ENCODE peak calls at places on chromosomes 3 and 15, in four cellular contexts. One of them, this sample, is unnamed.

GRCh38 chr15:37586976-37587375 is 347.5 kb upstream of the TMCO5A start:
- DNase-seq in A549: no peak
- DNase-seq in HepG2: no peak
- DNase-seq in K562: no peak
- DNase-seq in this sample: no peak

GRCh38 chr15:55799287-55800212 is 56.6 kb upstream of the PRTG start:
- DNase-seq in A549: peak; percentile 59
- DNase-seq in HepG2: peak; percentile 46
- DNase-seq in K562: peak; percentile 40
- DNase-seq in this sample: peak; percentile 4

GRCh38 chr3:190847423-190847822 is 15.1 kb downstream of the GMNC start:
- DNase-seq in A549: no peak
- DNase-seq in HepG2: no peak
- DNase-seq in K562: no peak
- DNase-seq in this sample: no peak

GRCh38 chr15:73628976-73629854 is 4.0 kb downstream of the NPTN start:
- DNase-seq in A549: no peak
- DNase-seq in HepG2: peak; percentile 74
- DNase-seq in K562: no peak
- DNase-seq in this sample: no peak

GRCh38 chr15:100809587-100809986 is 70.0 kb upstream of the ALDH1A3 start:
- DNase-seq in A549: no peak
- DNase-seq in HepG2: no peak
- DNase-seq in K562: no peak
- DNase-seq in this sample: no peak

GRCh38 chr15:93232840-93233239 is 143.8 kb upstream of the RGMA start:
- DNase-seq in A549: no peak
- DNase-seq in HepG2: no peak
- DNase-seq in K562: no peak
- DNase-seq in this sample: no peak

GRCh38 chr3:89227218-89227617 is 119.8 kb downstream of the EPHA3 start:
- DNase-seq in A549: no peak
- DNase-seq in HepG2: no peak
- DNase-seq in K562: no peak
- DNase-seq in this sample: no peak

GRCh38 chr15:79853492-79854328 is 43.1 kb downstream of the MTHFS start:
- DNase-seq in A549: peak; percentile 71
- DNase-seq in HepG2: peak; percentile 58
- DNase-seq in K562: peak; percentile 81
- DNase-seq in this sample: peak; percentile 52

GRCh38 chr3:124924741-124925140 is 9.8 kb downstream of the MUC13 start:
- DNase-seq in A549: no peak
- DNase-seq in HepG2: no peak
- DNase-seq in K562: no peak
- DNase-seq in this sample: no peak

GRCh38 chr3:188369526-188369925 is 215.6 kb downstream of the LPP start:
- DNase-seq in A549: no peak
- DNase-seq in HepG2: no peak
- DNase-seq in K562: no peak
- DNase-seq in this sample: no peak

GRCh38 chr15:100602822-100603393 is 519 bp downstream of the ASB7 start:
- DNase-seq in A549: peak; percentile 46
- DNase-seq in HepG2: peak; percentile 10
- DNase-seq in K562: peak; percentile 29
- DNase-seq in this sample: peak; percentile 31

GRCh38 chr3:53194218-53195065 is 33.4 kb downstream of the PRKCD start:
- DNase-seq in A549: no peak
- DNase-seq in HepG2: no peak
- DNase-seq in K562: no peak
- DNase-seq in this sample: no peak

GRCh38 chr3:196518999-196519737 is 4.0 kb upstream of the SMCO1 start:
- DNase-seq in A549: no peak
- DNase-seq in HepG2: peak; percentile 82
- DNase-seq in K562: peak; percentile 77
- DNase-seq in this sample: no peak

GRCh38 chr15:97174886-97175540 is 785.5 kb upstream of the ARRDC4 start:
- DNase-seq in A549: no peak
- DNase-seq in HepG2: no peak
- DNase-seq in K562: no peak
- DNase-seq in this sample: no peak

GRCh38 chr3:63048927-63049326 is 173.7 kb upstream of the CADPS start:
- DNase-seq in A549: no peak
- DNase-seq in HepG2: no peak
- DNase-seq in K562: no peak
- DNase-seq in this sample: no peak

GRCh38 chr3:105996781-105997180 is 128.0 kb upstream of the CBLB start:
- DNase-seq in A549: no peak
- DNase-seq in HepG2: no peak
- DNase-seq in K562: no peak
- DNase-seq in this sample: no peak

GRCh38 chr15:62647195-62647865 is 395.2 kb upstream of the TPM1 start:
- DNase-seq in A549: peak; percentile 93
- DNase-seq in HepG2: peak; percentile 61
- DNase-seq in K562: no peak
- DNase-seq in this sample: no peak

GRCh38 chr15:94542391-94542790 is 311.0 kb downstream of the MCTP2 start:
- DNase-seq in A549: no peak
- DNase-seq in HepG2: no peak
- DNase-seq in K562: no peak
- DNase-seq in this sample: no peak

GRCh38 chr3:377158-377561 is 180.6 kb downstream of the CHL1 start:
- DNase-seq in A549: peak; percentile 4
- DNase-seq in HepG2: peak; percentile 42
- DNase-seq in K562: peak; percentile 20
- DNase-seq in this sample: no peak

GRCh38 chr15:84099181-84099580 is 136.4 kb upstream of the GOLGA6L4 start:
- DNase-seq in A549: no peak
- DNase-seq in HepG2: no peak
- DNase-seq in K562: no peak
- DNase-seq in this sample: peak; percentile 55

GRCh38 chr3:152769523-152769922 is 65.4 kb upstream of the P2RY1 start:
- DNase-seq in A549: no peak
- DNase-seq in HepG2: no peak
- DNase-seq in K562: no peak
- DNase-seq in this sample: no peak
- TF ChIP-seq ESRRA in A549: no peak
- TF ChIP-seq ESRRA in HepG2: no peak
- TF ChIP-seq ESRRA in K562: no peak
- TF ChIP-seq ESRRA in this sample: no peak

GRCh38 chr3:133742351-133743091 is 3.7 kb upstream of the TF start:
- DNase-seq in A549: peak; percentile 17
- DNase-seq in HepG2: peak; percentile 97
- DNase-seq in K562: no peak
- DNase-seq in this sample: peak; percentile 7
- TF ChIP-seq HDAC2 in A549: no peak
- TF ChIP-seq HDAC2 in HepG2: peak; percentile 97
- TF ChIP-seq HDAC2 in K562: no peak
- TF ChIP-seq HDAC2 in this sample: no peak

GRCh38 chr3:128910006-128910405 is 30.6 kb downstream of the ACAD9 start:
- DNase-seq in A549: no peak
- DNase-seq in HepG2: no peak
- DNase-seq in K562: peak; percentile 20
- DNase-seq in this sample: no peak

GRCh38 chr3:128914966-128915645 is 35.7 kb downstream of the ACAD9 start:
- DNase-seq in A549: no peak
- DNase-seq in HepG2: no peak
- DNase-seq in K562: no peak
- DNase-seq in this sample: no peak

GRCh38 chr3:128907706-128908445 is 28.5 kb downstream of the ACAD9 start:
- DNase-seq in A549: no peak
- DNase-seq in HepG2: no peak
- DNase-seq in K562: no peak
- DNase-seq in this sample: no peak

GRCh38 chr3:128908951-128909350 is 29.5 kb downstream of the ACAD9 start:
- DNase-seq in A549: no peak
- DNase-seq in HepG2: no peak
- DNase-seq in K562: no peak
- DNase-seq in this sample: no peak

GRCh38 chr3:128911911-128912310 is 32.5 kb downstream of the ACAD9 start:
- DNase-seq in A549: no peak
- DNase-seq in HepG2: no peak
- DNase-seq in K562: no peak
- DNase-seq in this sample: no peak
- TF ChIP-seq JUNB in A549: no peak
- TF ChIP-seq JUNB in HepG2: no peak
- TF ChIP-seq JUNB in K562: no peak
- TF ChIP-seq JUNB in this sample: no peak

DNA sequence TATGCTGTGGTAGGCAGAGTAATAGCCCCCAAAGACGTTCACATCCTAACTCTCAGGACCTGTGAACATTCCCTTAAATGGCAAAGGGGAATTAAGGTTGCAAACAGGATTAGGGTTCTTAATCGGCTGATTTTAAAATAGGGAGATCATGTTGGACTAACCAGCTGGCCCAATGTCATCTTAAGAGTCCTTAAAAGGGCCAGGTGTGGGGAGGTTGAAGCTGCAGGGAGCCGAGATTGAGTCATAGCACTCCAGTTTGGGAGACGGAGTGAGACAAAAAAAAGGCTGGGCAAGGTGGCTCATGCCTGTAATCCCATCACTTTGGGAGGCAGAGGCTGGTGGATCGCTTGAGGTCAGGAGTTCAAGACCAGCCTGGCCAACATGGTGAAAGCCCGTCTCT is 1.6 kb upstream of the FLNB start:
- DNase-seq in A549: no peak
- DNase-seq in HepG2: no peak
- DNase-seq in K562: no peak
- DNase-seq in this sample: no peak
- TF ChIP-seq ESRRA in A549: no peak
- TF ChIP-seq ESRRA in HepG2: no peak
- TF ChIP-seq ESRRA in K562: no peak
- TF ChIP-seq ESRRA in this sample: no peak

GRCh38 chr3:175266478-175266877 is 407.3 kb downstream of the NAALADL2 start:
- DNase-seq in A549: no peak
- DNase-seq in HepG2: no peak
- DNase-seq in K562: no peak
- DNase-seq in this sample: no peak
- TF ChIP-seq HDAC2 in A549: no peak
- TF ChIP-seq HDAC2 in HepG2: no peak
- TF ChIP-seq HDAC2 in K562: no peak
- TF ChIP-seq HDAC2 in this sample: no peak

GRCh38 chr3:122576174-122576940 is 1.1 kb upstream of the PARP15 start:
- DNase-seq in A549: no peak
- DNase-seq in HepG2: no peak
- DNase-seq in K562: no peak
- DNase-seq in this sample: peak; percentile 100
- TF ChIP-seq JUNB in A549: no peak
- TF ChIP-seq JUNB in HepG2: no peak
- TF ChIP-seq JUNB in K562: no peak
- TF ChIP-seq JUNB in this sample: peak; percentile 83

GRCh38 chr3:169179193-169180122 is 484.1 kb downstream of the MECOM start:
- DNase-seq in A549: no peak
- DNase-seq in HepG2: no peak
- DNase-seq in K562: peak; percentile 8
- DNase-seq in this sample: no peak
- TF ChIP-seq ESRRA in A549: no peak
- TF ChIP-seq ESRRA in HepG2: no peak
- TF ChIP-seq ESRRA in K562: no peak
- TF ChIP-seq ESRRA in this sample: no peak

GRCh38 chr3:30964612-30965011 is 70.2 kb upstream of the GADL1 start:
- DNase-seq in A549: no peak
- DNase-seq in HepG2: no peak
- DNase-seq in K562: no peak
- DNase-seq in this sample: peak; percentile 30

GRCh38 chr3:30972449-30972848 is 78.0 kb upstream of the GADL1 start:
- DNase-seq in A549: no peak
- DNase-seq in HepG2: no peak
- DNase-seq in K562: no peak
- DNase-seq in this sample: no peak

GRCh38 chr3:30966896-30967295 is 72.4 kb upstream of the GADL1 start:
- DNase-seq in A549: no peak
- DNase-seq in HepG2: no peak
- DNase-seq in K562: no peak
- DNase-seq in this sample: no peak

DNA sequence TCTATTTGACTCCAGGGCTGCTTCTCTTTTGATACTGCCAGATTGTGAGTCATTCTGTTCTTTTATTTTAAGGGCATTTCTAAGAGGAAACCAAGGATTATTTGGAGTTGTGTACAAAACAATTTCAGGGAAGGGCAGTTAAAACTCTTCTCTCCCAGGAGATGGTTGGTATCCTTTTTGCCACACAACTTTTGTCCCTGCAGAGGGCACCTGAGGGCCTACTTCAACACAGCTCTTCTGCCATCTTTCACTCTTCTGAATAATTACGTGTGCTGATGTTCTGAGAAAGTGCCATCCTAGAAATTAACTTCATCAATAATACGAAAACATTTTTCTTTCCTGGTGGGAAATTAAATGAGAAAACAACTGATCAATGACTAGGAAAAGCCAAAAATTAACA is 75.7 kb upstream of the GADL1 start:
- DNase-seq in A549: no peak
- DNase-seq in HepG2: peak; percentile 4
- DNase-seq in K562: no peak
- DNase-seq in this sample: no peak
- TF ChIP-seq HDAC2 in A549: no peak
- TF ChIP-seq HDAC2 in HepG2: no peak
- TF ChIP-seq HDAC2 in K562: no peak
- TF ChIP-seq HDAC2 in this sample: no peak

DNA sequence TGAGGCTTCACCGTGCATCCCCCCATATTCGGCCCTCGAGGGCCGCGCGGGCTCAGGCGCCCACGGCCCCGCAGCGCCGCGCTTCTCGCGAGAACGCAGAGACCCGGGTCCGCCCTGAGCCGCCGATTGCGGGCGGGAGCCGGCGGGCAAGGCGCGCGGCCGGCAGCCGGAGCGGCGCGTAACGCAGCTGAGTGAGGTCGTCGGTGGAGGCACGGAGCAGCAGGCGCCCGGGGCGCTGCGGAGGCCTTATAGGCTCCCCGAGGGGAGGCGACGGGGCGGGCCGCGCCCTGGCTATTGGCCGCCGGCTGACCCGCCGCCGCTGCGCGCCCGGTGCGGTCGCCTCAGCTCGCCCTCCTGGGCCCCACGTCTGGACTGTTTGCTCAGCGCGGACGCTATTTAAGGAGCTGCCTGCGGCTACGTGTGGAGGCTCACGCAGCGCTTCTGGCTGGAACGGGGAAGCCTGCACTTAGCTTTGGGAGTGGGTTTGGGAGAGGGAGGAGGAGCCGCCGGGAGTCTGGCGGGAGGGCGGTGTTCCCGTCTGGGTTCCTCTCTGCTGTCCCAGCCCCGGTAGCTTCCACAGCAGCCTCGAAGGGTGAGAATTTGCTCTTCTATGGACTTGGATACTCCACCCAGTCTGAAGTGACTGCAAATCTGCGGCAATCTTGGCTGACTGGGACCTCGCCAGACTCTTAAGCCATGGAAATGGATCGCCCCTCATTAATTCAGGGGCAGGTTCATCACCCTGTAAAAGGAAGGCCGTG is at the start of gene PLOD2:
- DNase-seq in A549: peak; percentile 56
- DNase-seq in HepG2: peak; percentile 92
- DNase-seq in K562: peak; percentile 8
- DNase-seq in this sample: no peak
- TF ChIP-seq JUNB in A549: no peak
- TF ChIP-seq JUNB in HepG2: no peak
- TF ChIP-seq JUNB in K562: no peak
- TF ChIP-seq JUNB in this sample: no peak

GRCh38 chr3:84547207-84547606 is 411.6 kb upstream of the CADM2 start:
- DNase-seq in A549: no peak
- DNase-seq in HepG2: no peak
- DNase-seq in K562: no peak
- DNase-seq in this sample: no peak

GRCh38 chr3:84547971-84548970 is 410.5 kb upstream of the CADM2 start:
- DNase-seq in A549: peak; percentile 14
- DNase-seq in HepG2: peak; percentile 36
- DNase-seq in K562: no peak
- DNase-seq in this sample: no peak
- TF ChIP-seq ESRRA in A549: no peak
- TF ChIP-seq ESRRA in HepG2: no peak
- TF ChIP-seq ESRRA in K562: no peak
- TF ChIP-seq ESRRA in this sample: no peak